ENCODE peak calls at places on chromosomes 3 and 15, in four cellular contexts. I, T, D and S are unnamed samples.

GRCh38 chr15:26073430-26074333 is 210.6 kb upstream of the ATP10A start:
- DNase-seq in T (no peak), D (no peak), I (no peak), S (no peak)

GRCh38 chr15:23073890-23074631 is 34.7 kb upstream of the TUBGCP5 start:
- DNase-seq in T (no peak), I (peak; percentile 57), D (no peak), S (no peak)

GRCh38 chr3:15633159-15633558 is 31.6 kb downstream of the BTD start:
- DNase-seq in D (no peak), T (no peak), I (peak; percentile 26), S (no peak)

GRCh38 chr3:176939022-176939817 is 258.1 kb downstream of the TBL1XR1 start:
- DNase-seq in T (no peak), D (no peak), I (peak; percentile 86), S (peak; percentile 83)

GRCh38 chr15:101424984-101425383 is 64.5 kb downstream of the PCSK6 start:
- DNase-seq in D (no peak), I (no peak), T (no peak), S (no peak)

GRCh38 chr15:73002509-73002908 is 49.8 kb upstream of the NEO1 start:
- DNase-seq in I (no peak), T (no peak), D (no peak), S (peak; percentile 55)

GRCh38 chr15:84950570-84951111 is 31.0 kb upstream of the PDE8A start:
- DNase-seq in D (no peak), T (no peak), I (no peak), S (no peak)

GRCh38 chr15:68436680-68437079 is 4.7 kb upstream of the ITGA11 start:
- DNase-seq in I (no peak), D (no peak), T (no peak), S (no peak)

GRCh38 chr3:194395201-194395600 is 3.9 kb downstream of the GP5 start:
- DNase-seq in T (no peak), I (peak; percentile 14), D (no peak), S (no peak)

GRCh38 chr3:187473778-187474406 is 105.7 kb downstream of the RTP4 start:
- DNase-seq in I (peak; percentile 7), D (no peak), T (no peak), S (no peak)

GRCh38 chr15:77508541-77509505 is 88.1 kb downstream of the HMG20A start:
- DNase-seq in D (peak; percentile 88), T (peak; percentile 75), I (no peak), S (peak; percentile 38)

GRCh38 chr15:77852241-77853007 is 219.7 kb upstream of the LINGO1 start:
- DNase-seq in I (no peak), T (no peak), D (no peak), S (no peak)

GRCh38 chr15:59157840-59158700 is 48.6 kb upstream of the LDHAL6B start:
- DNase-seq in T (no peak), D (no peak), I (no peak), S (no peak)

GRCh38 chr3:52986938-52987337 is 58.9 kb downstream of the SFMBT1 start:
- DNase-seq in I (no peak), T (no peak), D (no peak), S (peak; percentile 65)

GRCh38 chr3:134355416-134355815 is 18.8 kb downstream of the AMOTL2 start:
- DNase-seq in D (peak; percentile 19), I (no peak), T (peak; percentile 7), S (no peak)

GRCh38 chr3:129310111-129310601 is 31.5 kb downstream of the HMCES start:
- DNase-seq in D (no peak), T (no peak), I (peak; percentile 62), S (no peak)

GRCh38 chr3:97835761-97836160 is 13.9 kb downstream of the CRYBG3 start:
- DNase-seq in I (no peak), D (no peak), T (no peak), S (peak; percentile 82)

GRCh38 chr3:45773044-45773443 is 23.3 kb downstream of the SLC6A20 start:
- DNase-seq in D (no peak), I (no peak), T (no peak), S (no peak)

GRCh38 chr3:141255864-141256263 is 24.2 kb downstream of the PXYLP1 start:
- DNase-seq in D (no peak), T (no peak), I (no peak), S (no peak)

GRCh38 chr15:60379466-60380274 is 18.1 kb downstream of the ANXA2 start:
- DNase-seq in T (no peak), I (peak; percentile 86), D (no peak), S (peak; percentile 92)

GRCh38 chr15:80567721-80568157 is 127.4 kb upstream of the ABHD17C start:
- DNase-seq in T (peak; percentile 56), D (no peak), I (peak; percentile 82), S (peak; percentile 83)

GRCh38 chr3:19013879-19014278 is 134.4 kb upstream of the KCNH8 start:
- DNase-seq in I (no peak), T (no peak), D (no peak), S (no peak)

GRCh38 chr3:150147776-150148175 is 177.1 kb upstream of the PFN2 start:
- DNase-seq in T (no peak), I (peak; percentile 38), D (no peak), S (peak; percentile 75)

GRCh38 chr3:131976448-131976847 is 58.4 kb downstream of the CPNE4 start:
- DNase-seq in D (no peak), I (no peak), T (no peak), S (no peak)

GRCh38 chr3:178669046-178669445 is 132.8 kb downstream of the KCNMB2 start:
- DNase-seq in T (no peak), I (no peak), D (no peak), S (no peak)

GRCh38 chr3:176262071-176262470 is 935.2 kb downstream of the TBL1XR1 start:
- DNase-seq in I (no peak), T (no peak), D (no peak), S (no peak)

GRCh38 chr15:96123630-96124187 is 206.8 kb upstream of the NR2F2 start:
- DNase-seq in D (no peak), T (no peak), I (no peak), S (no peak)

GRCh38 chr15:32642667-32643425 is 1.3 kb downstream of the SCG5 start:
- DNase-seq in D (no peak), T (no peak), I (no peak), S (no peak)

GRCh38 chr15:51229907-51230328 is 108.5 kb downstream of the CYP19A1 start:
- DNase-seq in D (no peak), I (peak; percentile 31), T (no peak), S (peak; percentile 69)

GRCh38 chr3:45842851-45843625 is 1.1 kb upstream of the LZTFL1 start:
- DNase-seq in D (no peak), I (peak; percentile 74), T (no peak), S (no peak)

GRCh38 chr3:110995461-110996226 is 76.0 kb upstream of the NECTIN3 start:
- DNase-seq in T (no peak), I (peak; percentile 64), D (no peak), S (peak; percentile 27)

GRCh38 chr15:67033521-67033920 is 31.9 kb upstream of the SMAD3 start:
- DNase-seq in I (no peak), T (no peak), D (peak; percentile 75), S (no peak)

GRCh38 chr3:64224826-64225606 is at the start of gene PRICKLE2:
- DNase-seq in I (no peak), T (peak; percentile 88), D (peak; percentile 90), S (peak; percentile 92)
- H3K4me1 ChIP-seq in I (no peaks in the 10 kb centered on the region), T (peaks cover 36% of the 10 kb centered on the region), D (peaks cover 17% of the 10 kb centered on the region), S (peaks cover 33% of the 10 kb centered on the region)

GRCh38 chr15:75694241-75695182 is 18.1 kb downstream of the CSPG4 start:
- DNase-seq in D (peak; percentile 93), T (peak; percentile 87), I (peak; percentile 81), S (peak; percentile 99)
- H3K4me1 ChIP-seq in D (peaks cover 4% of the 10 kb centered on the region), T (peaks cover 63% of the 10 kb centered on the region), I (peaks cover 18% of the 10 kb centered on the region), S (peaks cover 43% of the 10 kb centered on the region)

DNA sequence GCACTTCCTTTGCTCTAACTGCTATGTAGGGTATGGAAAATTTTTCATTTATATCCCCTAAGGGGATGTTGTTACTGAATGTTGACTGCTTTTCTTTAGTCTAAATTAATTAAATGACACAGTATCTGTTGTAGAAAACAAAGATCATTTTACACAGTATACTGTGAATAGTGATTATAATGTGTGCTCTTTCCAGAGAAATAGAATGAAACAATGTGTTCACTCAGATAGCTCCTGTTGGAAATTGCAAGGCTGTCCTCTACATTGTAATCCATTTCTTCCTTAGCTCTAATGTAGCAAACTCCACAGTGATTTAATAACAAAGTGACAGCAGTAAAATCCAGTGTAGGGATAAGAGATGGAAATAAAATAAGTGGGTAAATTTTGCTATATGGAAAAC is 159.0 kb upstream of the VEPH1 start:
- DNase-seq in D (no peak), T (no peak), I (no peak), S (no peak)
- H3K4me1 ChIP-seq in D (no peaks in the 10 kb centered on the region), T (no peaks in the 10 kb centered on the region), I (no peaks in the 10 kb centered on the region), S (no peaks in the 10 kb centered on the region)

GRCh38 chr3:135449046-135449445 is 516.5 kb upstream of the PPP2R3A start:
- DNase-seq in T (no peak), D (no peak), I (no peak), S (no peak)
- H3K4me1 ChIP-seq in T (no peaks in the 10 kb centered on the region), D (no peaks in the 10 kb centered on the region), I (no peaks in the 10 kb centered on the region), S (no peaks in the 10 kb centered on the region)

GRCh38 chr15:91871138-91871537 is 17.6 kb downstream of the SLCO3A1 start:
- DNase-seq in I (no peak), T (no peak), D (no peak), S (no peak)
- H3K4me1 ChIP-seq in I (peaks cover 23% of the 10 kb centered on the region), T (peaks cover 7% of the 10 kb centered on the region), D (peaks cover 14% of the 10 kb centered on the region), S (peaks cover 15% of the 10 kb centered on the region)

DNA sequence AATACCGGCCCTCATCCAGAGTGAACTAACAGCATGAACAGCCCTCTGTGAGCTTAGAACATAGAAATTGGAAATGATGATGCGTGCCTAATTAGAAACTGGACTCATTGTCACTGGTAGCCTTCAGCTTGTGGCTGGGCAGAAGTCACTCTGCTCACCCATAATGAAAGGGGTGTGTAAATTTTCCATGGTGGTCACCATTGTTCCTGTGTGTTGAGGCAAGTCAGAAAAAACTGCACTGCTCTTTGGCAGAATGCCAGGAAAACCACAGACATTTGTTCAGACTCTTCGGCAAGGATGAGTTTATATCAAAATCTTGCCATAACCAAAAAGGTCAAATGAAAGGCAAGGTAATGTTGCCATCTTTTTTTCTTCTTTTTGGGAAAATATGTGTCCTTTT is 74.6 kb upstream of the CNTN4 start:
- DNase-seq in D (no peak), I (no peak), T (no peak), S (no peak)
- H3K4me1 ChIP-seq in D (no peaks in the 10 kb centered on the region), I (no peaks in the 10 kb centered on the region), T (no peaks in the 10 kb centered on the region), S (no peaks in the 10 kb centered on the region)

GRCh38 chr3:54917862-54918261 is 10.0 kb downstream of the LRTM1 start:
- DNase-seq in I (peak; percentile 40), D (no peak), T (no peak), S (peak; percentile 43)
- H3K4me1 ChIP-seq in I (no peaks in the 10 kb centered on the region), D (no peaks in the 10 kb centered on the region), T (no peaks in the 10 kb centered on the region), S (peaks cover 3% of the 10 kb centered on the region)

GRCh38 chr3:14231998-14232501 is 53.4 kb downstream of the LSM3 start:
- DNase-seq in I (peak; percentile 60), T (no peak), D (no peak), S (peak; percentile 27)

GRCh38 chr3:14227866-14228265 is 49.2 kb downstream of the LSM3 start:
- DNase-seq in I (peak; percentile 90), T (no peak), D (no peak), S (no peak)

GRCh38 chr3:14231145-14231990 is 52.8 kb downstream of the LSM3 start:
- DNase-seq in T (no peak), D (no peak), I (no peak), S (no peak)

GRCh38 chr3:14228611-14229470 is 50.2 kb downstream of the LSM3 start:
- DNase-seq in I (peak; percentile 88), D (no peak), T (no peak), S (no peak)

GRCh38 chr3:14230729-14231128 is 52.1 kb downstream of the LSM3 start:
- DNase-seq in D (no peak), I (no peak), T (no peak), S (no peak)
- H3K4me1 ChIP-seq in D (peaks cover 3% of the 10 kb centered on the region), I (peaks cover 79% of the 10 kb centered on the region), T (no peaks in the 10 kb centered on the region), S (no peaks in the 10 kb centered on the region)